ENCODE peak calls at places on chromosome 6, in four cellular contexts. W, Q, G and V are unnamed samples.
A peak's percentile ranks its signal among the peaks of the same experiment; 100 is the strongest.

GRCh38 chr6:161644521-161644920 is 370.7 kb upstream of the AGPAT4 start:
- DNase-seq in W (no peak), G (no peak), Q (no peak), V (no peak)

GRCh38 chr6:117776441-117776840 is 101.2 kb downstream of the NUS1 start:
- DNase-seq in Q (no peak), G (no peak), W (no peak), V (no peak)

GRCh38 chr6:161319231-161319630 is 45.4 kb upstream of the AGPAT4 start:
- DNase-seq in G (no peak), W (no peak), Q (no peak), V (no peak)

GRCh38 chr6:118669561-118669960 is 18.2 kb upstream of the CEP85L start:
- DNase-seq in W (no peak), G (no peak), Q (no peak), V (no peak)

GRCh38 chr6:4912559-4912958 is 91.3 kb downstream of the RPP40 start:
- DNase-seq in W (no peak), G (no peak), Q (no peak), V (no peak)

GRCh38 chr6:13212538-13212937 is 115.8 kb downstream of the TBC1D7 start:
- DNase-seq in G (no peak), Q (no peak), W (no peak), V (no peak)

GRCh38 chr6:158064725-158065251 is 83.1 kb downstream of the SYNJ2 start:
- DNase-seq in W (no peak), G (no peak), Q (no peak), V (no peak)

GRCh38 chr6:55182016-55182650 is 7.8 kb downstream of the HCRTR2 start:
- DNase-seq in W (no peak), Q (no peak), G (no peak), V (no peak)

GRCh38 chr6:12286381-12287132 is 3.6 kb upstream of the EDN1 start:
- DNase-seq in Q (no peak), G (no peak), W (no peak), V (no peak)

GRCh38 chr6:118580585-118581419 is 32.7 kb downstream of the PLN start:
- DNase-seq in Q (peak; percentile 39), G (peak; percentile 38), W (no peak), V (peak; percentile 12)

GRCh38 chr6:141677598-141678211 is 455.0 kb upstream of the GJE1 start:
- DNase-seq in G (no peak), W (no peak), Q (no peak), V (no peak)

GRCh38 chr6:149285626-149286025 is 31.9 kb upstream of the TAB2 start:
- DNase-seq in G (no peak), Q (no peak), W (no peak), V (no peak)
- TF ChIP-seq SPI1 in G (no peak), Q (no peak), W (no peak), V (no peak)

GRCh38 chr6:87944541-87944954 is 103.1 kb upstream of the SPACA1 start:
- DNase-seq in W (no peak), G (no peak), Q (no peak), V (no peak)
- TF ChIP-seq SPI1 in W (no peak), G (no peak), Q (no peak), V (no peak)

DNA sequence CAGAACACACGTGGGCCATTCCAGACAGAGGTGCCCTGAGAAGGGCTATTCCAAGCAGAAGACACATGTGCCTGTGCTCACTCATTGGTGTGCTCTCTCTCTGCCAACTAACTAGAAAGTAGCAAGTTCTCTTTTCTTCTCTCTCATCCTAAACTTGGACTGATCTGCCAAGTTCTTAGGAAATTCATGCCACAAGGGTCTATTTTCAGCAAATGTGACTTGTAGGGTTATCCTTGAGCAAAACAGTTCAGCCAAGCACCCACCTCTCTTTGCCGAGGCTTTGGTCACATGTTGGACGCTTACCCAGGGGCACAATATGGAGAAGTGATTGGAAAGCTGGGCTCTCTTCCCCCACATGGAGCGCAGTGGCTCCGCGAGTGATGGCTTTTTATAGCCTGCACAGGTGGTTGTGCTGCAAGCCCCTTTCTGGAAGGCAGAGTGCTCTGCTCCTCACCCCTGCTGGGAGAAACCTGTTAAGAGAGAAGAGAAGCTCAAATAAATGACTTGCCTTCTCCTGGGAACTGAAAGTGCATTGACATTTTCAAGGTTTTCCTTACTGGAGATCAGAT is 47.7 kb upstream of the FNDC1 start:
- DNase-seq in W (no peak), Q (no peak), G (no peak), V (no peak)
- TF ChIP-seq SPI1 in W (no peak), Q (no peak), G (no peak), V (no peak)

GRCh38 chr6:104689551-104690205 is 170.0 kb downstream of the HACE1 start:
- DNase-seq in Q (no peak), W (no peak), G (no peak), V (no peak)
- TF ChIP-seq SPI1 in Q (no peak), W (no peak), G (no peak), V (no peak)